ENCODE peak calls at places on chromosomes 2 and 18, in six cellular contexts. W is IMR-90, L is SJSA1, N is endodermal cell, K is PC-9, D is H1. B is an unnamed sample.

GRCh38 chr2:110639972-110640371 is 37.9 kb downstream of the BUB1 start:
- DNase-seq in W (no peak), L (no peak), N (no peak), K (no peak), D (no peak), B (no peak)

GRCh38 chr18:21632393-21632792 is 20.3 kb downstream of the SNRPD1 start:
- DNase-seq in W (no peak), L (no peak), N (no peak), K (no peak), D (no peak), B (no peak)

GRCh38 chr2:231172020-231172419 is 26.4 kb upstream of the ARMC9 start:
- DNase-seq in W (no peak), L (no peak), N (no peak), K (no peak), D (no peak), B (no peak)

GRCh38 chr2:18829331-18829902 is 240.0 kb upstream of the NT5C1B start:
- DNase-seq in W (peak; percentile 59), L (no peak), N (no peak), K (peak; percentile 55), D (no peak), B (no peak)

GRCh38 chr2:43887176-43887575 is 48.4 kb downstream of the ABCG8 start:
- DNase-seq in W (no peak), L (no peak), N (no peak), K (no peak), D (no peak), B (no peak)

GRCh38 chr2:155218945-155219344 is 520.5 kb downstream of the KCNJ3 start:
- DNase-seq in W (no peak), L (no peak), N (no peak), K (no peak), D (no peak), B (no peak)

GRCh38 chr2:167550448-167550847 is 662.2 kb downstream of the XIRP2 start:
- DNase-seq in W (peak; percentile 27), L (no peak), N (no peak), K (no peak), D (no peak), B (no peak)

GRCh38 chr2:223973606-223974005 is 16.3 kb downstream of the MRPL44 start:
- DNase-seq in W (no peak), L (no peak), N (peak; percentile 6), K (no peak), D (no peak), B (no peak)

GRCh38 chr18:58615150-58616132 is 13.4 kb downstream of the ALPK2 start:
- DNase-seq in W (peak; percentile 30), L (no peak), N (no peak), K (no peak), D (no peak), B (peak; percentile 72)

GRCh38 chr2:109148347-109148746 is 19.3 kb downstream of the SH3RF3 start:
- DNase-seq in W (peak; percentile 43), L (no peak), N (no peak), K (no peak), D (no peak), B (no peak)

GRCh38 chr2:98483257-98483861 is 38.7 kb downstream of the INPP4A start:
- DNase-seq in W (no peak), L (no peak), N (no peak), K (peak; percentile 87), D (no peak), B (no peak)
- H3K4me1 ChIP-seq in W (peaks cover 12% of the 10 kb centered on the region), L (no peaks in the 10 kb centered on the region), N (peaks cover 20% of the 10 kb centered on the region), K (peaks cover 82% of the 10 kb centered on the region), D (peaks cover 29% of the 10 kb centered on the region), B (peaks cover 9% of the 10 kb centered on the region)

DNA sequence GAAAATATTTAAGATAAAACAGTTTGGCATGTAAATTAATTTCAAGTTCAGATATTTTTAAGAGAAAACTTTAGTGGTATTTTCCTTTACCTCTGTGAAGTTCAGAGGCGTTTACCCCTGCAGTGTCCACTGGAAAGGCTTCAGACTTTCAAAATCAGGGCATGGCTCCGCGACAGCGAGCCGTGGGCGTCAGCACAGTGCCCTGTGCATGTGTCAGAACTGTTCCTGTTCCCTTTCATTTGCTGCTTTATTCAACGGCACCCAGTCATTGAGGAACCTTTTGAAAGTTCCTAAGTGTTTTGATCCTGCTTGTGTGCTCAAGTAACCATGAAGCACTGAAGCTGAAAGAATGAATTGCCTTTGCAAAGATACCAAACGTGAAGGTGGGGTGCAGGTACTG is 148.4 kb downstream of the ZNF236 start:
- DNase-seq in W (no peak), L (no peak), N (no peak), K (no peak), D (no peak), B (no peak)
- H3K27ac ChIP-seq in W (no peak overlapping the region), L (no peak overlapping the region), N (no peak overlapping the region), K (no peak overlapping the region), D (no peak overlapping the region), B (no peak overlapping the region)

GRCh38 chr2:242027676-242028450 is 158.3 kb downstream of the RTP5 start:
- DNase-seq in W (no peak), L (peak; percentile 28), N (no peak), K (no peak), D (no peak), B (no peak)
- H3K27me3 ChIP-seq in W (peaks cover 75% of the 10 kb centered on the region), L (peaks cover 15% of the 10 kb centered on the region), N (peaks cover 25% of the 10 kb centered on the region), K (peaks cover 100% of the 10 kb centered on the region), D (no peaks in the 10 kb centered on the region), B (no peaks in the 10 kb centered on the region)

GRCh38 chr2:127659408-127660290 is 13.7 kb downstream of the GPR17 start:
- DNase-seq in W (no peak), L (no peak), N (no peak), K (no peak), D (no peak), B (no peak)
- H3K4me1 ChIP-seq in W (peaks cover 14% of the 10 kb centered on the region), L (no peaks in the 10 kb centered on the region), N (peaks cover 2% of the 10 kb centered on the region), K (no peaks in the 10 kb centered on the region), D (no peaks in the 10 kb centered on the region), B (peaks cover 2% of the 10 kb centered on the region)

DNA sequence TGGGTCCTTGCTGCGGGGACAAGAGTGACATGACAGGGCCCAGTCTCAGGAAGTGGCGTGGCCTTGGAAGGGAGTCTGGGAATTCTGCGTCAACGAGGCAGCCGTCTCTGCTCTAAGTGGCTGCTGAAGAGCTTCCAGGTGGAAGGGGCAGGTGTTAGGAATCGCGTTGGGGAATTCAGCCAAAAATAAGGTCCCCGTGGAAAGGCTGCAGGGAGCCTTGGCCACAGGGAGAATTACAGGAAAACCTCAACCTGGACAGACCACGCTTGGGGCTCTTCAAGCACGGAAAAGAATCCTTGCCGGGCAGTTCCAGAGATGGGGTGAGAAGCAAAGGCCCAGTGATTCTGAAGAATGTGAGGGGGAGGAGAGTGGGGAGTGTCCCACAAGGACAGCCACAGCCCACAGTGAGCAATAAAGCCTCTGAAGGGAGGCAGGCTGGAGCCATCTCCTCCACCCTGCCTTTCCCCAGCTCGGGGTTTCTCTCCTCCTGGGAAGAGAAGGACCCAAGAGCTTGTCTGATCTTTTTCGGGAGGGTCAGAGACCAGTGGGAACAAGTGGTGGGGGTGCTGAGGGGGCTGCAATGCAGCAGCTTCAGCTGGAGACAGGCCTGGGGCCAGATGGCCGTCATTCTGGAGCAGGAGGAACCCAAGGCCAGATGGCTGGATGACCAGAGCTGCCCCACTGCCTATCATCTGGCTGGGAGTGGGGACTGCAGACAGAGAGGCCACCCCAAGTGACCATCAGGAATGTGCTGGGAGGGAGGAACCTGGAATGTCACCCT is 106.4 kb upstream of the SMAD2 start:
- DNase-seq in W (no peak), L (no peak), N (peak; percentile 41), K (no peak), D (no peak), B (no peak)
- H3K27ac ChIP-seq in W (no peak overlapping the region), L (no peak overlapping the region), N (no peak overlapping the region), K (no peak overlapping the region), D (no peak overlapping the region), B (no peak overlapping the region)

DNA sequence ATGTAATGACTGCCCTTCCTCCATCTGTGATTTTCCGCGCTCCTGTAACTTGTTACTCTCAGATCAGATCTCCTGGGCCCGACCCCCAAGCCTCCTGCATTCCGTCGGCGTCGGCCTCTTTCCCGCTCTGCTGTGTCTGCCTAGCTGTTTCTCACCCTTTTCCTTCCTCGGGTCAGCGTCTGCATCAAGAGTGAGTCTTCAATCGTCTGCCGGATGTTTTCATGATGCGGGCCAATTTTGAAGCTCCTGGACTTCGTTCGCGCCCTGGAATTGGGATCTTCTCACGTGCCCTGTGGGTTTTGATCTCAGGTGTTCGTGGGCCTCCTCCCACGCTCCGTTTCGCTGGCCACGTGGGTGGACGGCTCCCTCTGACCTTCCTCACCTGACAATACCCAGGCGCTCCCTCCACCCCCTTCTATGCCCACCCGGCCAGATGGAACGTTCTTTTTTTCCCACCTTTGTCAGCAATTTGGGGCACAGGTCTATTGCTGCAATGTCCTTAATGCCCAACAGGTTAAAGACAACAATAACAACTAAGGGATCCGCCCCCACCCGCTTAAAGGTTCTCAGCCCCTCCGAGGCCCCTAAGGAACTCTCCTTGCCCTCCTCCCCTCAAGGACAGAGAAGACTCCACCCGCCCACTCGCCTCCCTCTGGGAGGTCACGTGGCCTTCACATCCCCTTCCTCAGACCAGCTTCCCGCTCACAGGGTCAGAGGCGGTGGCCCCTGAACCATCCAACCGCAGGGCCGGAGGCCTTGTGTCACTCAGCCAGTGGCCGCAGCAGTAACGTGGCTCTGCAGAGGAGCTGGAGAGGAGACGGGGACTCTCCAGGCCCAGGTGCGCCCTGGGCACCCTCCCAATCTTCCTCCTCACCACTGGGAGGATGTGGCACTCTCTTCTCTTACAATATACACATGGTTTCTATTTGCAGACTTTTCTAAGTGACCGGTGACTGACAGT is 161.4 kb downstream of the TWIST2 start:
- DNase-seq in W (no peak), L (no peak), N (peak; percentile 55), K (no peak), D (no peak), B (no peak)
- H3K27me3 ChIP-seq in W (peaks cover 64% of the 10 kb centered on the region), L (peaks cover 5% of the 10 kb centered on the region), N (no peaks in the 10 kb centered on the region), K (peaks cover 100% of the 10 kb centered on the region), D (no peaks in the 10 kb centered on the region), B (no peaks in the 10 kb centered on the region)

GRCh38 chr2:240582781-240583180 is 3.8 kb upstream of the CAPN10 start:
- DNase-seq in W (no peak), L (no peak), N (no peak), K (no peak), D (no peak), B (no peak)
- H3K4me1 ChIP-seq in W (peaks cover 22% of the 10 kb centered on the region), L (peaks cover 24% of the 10 kb centered on the region), N (peaks cover 9% of the 10 kb centered on the region), K (peaks cover 66% of the 10 kb centered on the region), D (peaks cover 7% of the 10 kb centered on the region), B (peaks cover 11% of the 10 kb centered on the region)

DNA sequence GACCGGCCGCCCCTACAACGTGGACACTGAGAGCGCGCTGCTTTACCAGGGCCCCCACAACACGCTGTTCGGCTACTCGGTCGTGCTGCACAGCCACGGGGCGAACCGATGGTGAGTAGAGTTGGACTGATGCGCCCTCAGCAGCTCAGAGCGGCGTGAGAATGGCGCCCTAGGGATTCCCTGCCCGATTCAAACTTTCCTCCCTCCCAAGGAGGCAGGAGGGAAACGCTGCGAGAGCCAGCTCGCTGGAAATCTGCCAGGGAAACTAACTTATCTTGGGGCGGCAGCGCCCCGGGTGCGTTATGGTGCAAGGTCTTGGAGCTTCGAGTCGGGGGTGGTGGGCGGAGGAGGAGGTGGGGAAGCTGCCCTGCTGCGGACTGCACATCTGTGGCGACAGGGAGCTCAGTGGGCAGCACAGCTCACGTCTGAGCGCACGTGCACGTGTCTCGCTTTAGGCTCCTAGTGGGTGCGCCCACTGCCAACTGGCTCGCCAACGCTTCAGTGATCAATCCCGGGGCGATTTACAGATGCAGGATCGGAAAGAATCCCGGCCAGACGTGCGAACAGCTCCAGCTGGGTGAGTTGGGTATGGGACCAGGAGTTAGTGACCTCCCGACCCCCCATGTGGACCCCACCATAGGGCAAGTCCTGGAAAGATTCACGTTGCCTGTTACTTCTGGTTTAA is 697 bp downstream of the ITGA4 start:
- DNase-seq in W (peak; percentile 35), L (peak; percentile 60), N (peak; percentile 76), K (no peak), D (no peak), B (no peak)
- H3K27ac ChIP-seq in W (no peak overlapping the region), L (peak overlapping the region; percentile 78), N (no peak overlapping the region), K (no peak overlapping the region), D (no peak overlapping the region), B (peak overlapping the region; percentile 93)